ENCODE peak calls at places on chromosomes 3 and 15, in ten cellular contexts. W, J, O, R, Q, D, N, T, H and P are unnamed samples.

GRCh38 chr3:58462829-58463180 is 29.1 kb upstream of the KCTD6 start:
- DNase-seq in D (no peak), W (no peak), R (no peak), T (no peak), H (no peak), Q (no peak), J (no peak), N (no peak), O (no peak), P (no peak)

GRCh38 chr3:82087958-82088357 is 326.5 kb upstream of the GBE1 start:
- DNase-seq in Q (no peak), O (no peak), T (no peak), H (peak), W (no peak), N (no peak), J (no peak), D (no peak), R (no peak), P (no peak)

GRCh38 chr15:70713547-70714414 is 49.6 kb downstream of the UACA start:
- DNase-seq in T (no peak), N (no peak), W (no peak), H (peak), J (no peak), O (no peak), Q (no peak), R (no peak), D (no peak), P (no peak)

GRCh38 chr3:108804437-108804836 is 18.1 kb upstream of the TRAT1 start:
- DNase-seq in J (no peak), W (no peak), O (no peak), N (no peak), Q (no peak), R (no peak), T (no peak), D (no peak), H (no peak), P (no peak)

GRCh38 chr3:156812521-156813335 is 13.4 kb upstream of the LEKR1 start:
- DNase-seq in N (no peak), Q (no peak), H (peak), D (no peak), O (peak), R (no peak), J (no peak), W (no peak), T (no peak), P (no peak)

GRCh38 chr3:43190682-43191081 is 84.8 kb upstream of the POMGNT2 start:
- DNase-seq in Q (no peak), W (no peak), O (no peak), J (no peak), D (no peak), T (no peak), N (no peak), R (no peak), H (peak), P (no peak)

GRCh38 chr15:33068531-33068990 is 126.0 kb downstream of the FMN1 start:
- DNase-seq in O (peak), R (no peak), H (no peak), D (no peak), J (peak), W (no peak), N (no peak), T (no peak), Q (peak), P (no peak)

GRCh38 chr3:172157566-172158258 is 118.3 kb downstream of the FNDC3B start:
- DNase-seq in Q (no peak), T (no peak), D (no peak), J (no peak), H (no peak), O (no peak), W (no peak), R (no peak), N (no peak), P (no peak)

GRCh38 chr15:91561371-91562100 is 292.0 kb upstream of the SLCO3A1 start:
- DNase-seq in R (peak), Q (no peak), H (peak), W (no peak), D (no peak), O (no peak), T (no peak), N (no peak), J (no peak), P (no peak)

DNA sequence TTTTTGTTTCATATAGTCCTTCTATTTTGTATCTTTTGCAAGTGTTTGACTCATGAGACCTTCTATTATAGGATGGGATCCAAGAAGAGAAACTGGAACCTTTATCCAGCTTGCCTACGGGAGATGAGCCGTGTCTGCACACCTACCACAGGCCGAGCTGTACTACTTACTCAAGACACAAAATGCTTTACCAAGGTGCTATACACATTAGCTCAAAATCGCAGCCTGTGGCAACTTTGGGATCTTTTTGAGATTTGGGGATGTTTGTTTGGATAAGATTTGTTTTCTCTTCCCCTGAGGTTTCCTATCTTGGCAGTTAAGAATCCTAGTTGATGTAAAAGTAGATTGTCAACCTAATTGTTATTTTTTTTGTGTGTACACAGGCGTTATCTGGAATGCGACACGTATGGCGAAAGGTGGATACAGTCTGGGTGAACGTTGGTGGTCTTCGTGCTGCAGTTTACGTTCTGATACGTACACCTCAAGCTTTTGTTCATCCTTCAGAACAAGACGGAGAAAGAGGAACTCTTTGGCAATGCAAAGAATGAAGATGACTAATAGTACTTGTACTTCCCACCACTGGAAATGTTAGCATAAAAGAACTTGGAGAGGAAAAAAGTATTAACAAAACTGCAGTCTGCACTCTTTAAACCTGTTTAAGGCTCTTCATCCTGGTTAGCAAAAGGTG is 13.1 kb upstream of the SETD5 start:
- DNase-seq in J (no peak), N (no peak), T (no peak), H (peak), D (no peak), R (no peak), O (no peak), Q (no peak), W (no peak), P (no peak)
- TF ChIP-seq POLR2A in J (no peak), N (peak), T (peak), H (no peak), D (no peak), R (no peak), O (no peak), Q (no peak), W (no peak), P (no peak)

GRCh38 chr15:44706401-44706800 is 4.7 kb downstream of the PATL2 start:
- DNase-seq in W (no peak), D (no peak), N (no peak), H (no peak), O (no peak), J (no peak), R (no peak), T (no peak), Q (no peak), P (no peak)

GRCh38 chr15:44710236-44711088 is 661 bp downstream of the PATL2 start:
- DNase-seq in N (no peak), T (no peak), Q (peak), D (no peak), H (peak), J (no peak), W (no peak), O (no peak), R (peak), P (no peak)

GRCh38 chr15:44711089-44711355 is at the start of gene PATL2:
- DNase-seq in O (no peak), H (no peak), Q (no peak), N (no peak), D (no peak), T (no peak), R (no peak), J (no peak), W (no peak), P (no peak)

GRCh38 chr15:44705981-44706380 is 5.1 kb downstream of the PATL2 start:
- DNase-seq in T (no peak), H (no peak), R (no peak), N (no peak), D (no peak), W (no peak), J (no peak), Q (no peak), O (no peak), P (no peak)

GRCh38 chr15:44706946-44707636 is 4.0 kb downstream of the PATL2 start:
- DNase-seq in D (no peak), N (no peak), J (no peak), Q (peak), R (no peak), T (no peak), W (no peak), H (no peak), O (no peak), P (no peak)
- TF ChIP-seq POLR2A in D (no peak), N (no peak), J (no peak), Q (no peak), R (no peak), T (no peak), W (no peak), H (no peak), O (no peak), P (no peak)

GRCh38 chr3:23612296-23612891 is 193.4 kb upstream of the UBE2E1 start:
- DNase-seq in D (no peak), Q (no peak), T (no peak), J (no peak), H (peak), N (no peak), W (no peak), R (no peak), O (no peak), P (no peak)
- TF ChIP-seq POLR2A in D (no peak), Q (no peak), T (no peak), J (no peak), H (no peak), N (no peak), W (no peak), R (no peak), O (no peak), P (no peak)

GRCh38 chr3:195900426-195901355 is 7.7 kb downstream of the TNK2 start:
- DNase-seq in W (peak), N (no peak), T (no peak), Q (peak), O (no peak), J (no peak), H (peak), R (no peak), D (peak), P (no peak)
- TF ChIP-seq POLR2A in W (peak), N (no peak), T (peak), Q (no peak), O (no peak), J (no peak), H (no peak), R (no peak), D (peak), P (no peak)

DNA sequence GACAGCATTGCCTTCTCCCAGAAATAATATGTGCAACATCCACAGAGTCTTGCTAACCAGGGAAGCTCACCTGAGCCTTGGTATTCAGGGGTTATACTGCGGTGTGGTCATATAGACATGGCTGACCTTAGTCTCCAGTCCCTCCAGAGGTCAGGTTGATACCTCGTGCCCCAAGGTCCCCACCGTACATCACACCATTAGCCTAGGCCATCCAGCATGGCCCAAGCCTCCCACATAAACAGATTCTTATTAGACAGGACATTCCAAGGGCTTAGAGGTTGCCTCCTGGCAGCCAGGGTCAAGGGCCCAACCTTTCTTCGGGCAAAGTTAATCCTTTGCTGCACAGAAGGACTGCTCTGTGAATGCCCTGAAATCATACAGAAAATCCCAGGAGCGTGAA is 18.8 kb downstream of the ACAN start:
- DNase-seq in H (no peak), D (no peak), T (no peak), Q (no peak), O (no peak), W (no peak), J (no peak), N (no peak), R (no peak), P (no peak)
- TF ChIP-seq POLR2A in H (no peak), D (no peak), T (no peak), Q (no peak), O (no peak), W (no peak), J (no peak), N (no peak), R (no peak), P (no peak)

DNA sequence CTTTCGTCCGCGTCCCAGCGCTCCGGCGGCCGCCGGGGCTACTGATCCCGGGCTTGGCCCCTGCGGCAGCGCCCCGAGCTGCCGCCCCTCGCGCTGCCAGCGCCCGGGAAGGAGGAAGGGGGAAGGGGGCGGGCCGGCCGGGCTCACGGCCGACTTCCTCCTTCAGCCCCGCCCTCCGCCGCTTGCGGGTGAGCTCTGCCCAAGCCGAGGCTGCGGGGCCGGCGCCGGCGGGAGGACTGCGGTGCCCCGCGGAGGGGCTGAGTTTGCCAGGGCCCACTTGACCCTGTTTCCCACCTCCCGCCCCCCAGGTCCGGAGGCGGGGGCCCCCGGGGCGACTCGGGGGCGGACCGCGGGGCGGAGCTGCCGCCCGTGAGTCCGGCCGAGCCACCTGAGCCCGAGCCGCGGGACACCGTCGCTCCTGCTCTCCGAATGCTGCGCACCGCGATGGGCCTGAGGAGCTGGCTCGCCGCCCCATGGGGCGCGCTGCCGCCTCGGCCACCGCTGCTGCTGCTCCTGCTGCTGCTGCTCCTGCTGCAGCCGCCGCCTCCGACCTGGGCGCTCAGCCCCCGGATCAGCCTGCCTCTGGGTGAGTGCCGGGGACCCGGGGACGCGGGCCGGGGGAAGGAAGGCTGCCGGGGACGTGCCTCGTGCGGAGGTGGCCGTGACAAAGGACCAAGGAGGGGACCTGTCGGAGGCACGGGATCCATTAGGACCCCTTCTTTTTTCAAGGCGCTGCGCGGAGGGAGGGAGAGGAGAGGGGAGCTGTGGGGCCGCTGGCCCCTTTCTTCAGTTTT is at the start of gene SEMA4B:
- DNase-seq in O (peak), R (peak), W (peak), H (peak), N (peak), Q (peak), T (peak), J (no peak), D (peak), P (peak)
- TF ChIP-seq POLR2A in O (peak), R (no peak), W (peak), H (peak), N (no peak), Q (no peak), T (peak), J (no peak), D (peak), P (peak)

GRCh38 chr3:196968233-196969000 is at the start of gene PIGZ:
- DNase-seq in W (no peak), H (no peak), R (no peak), Q (peak), T (peak), O (no peak), D (no peak), J (no peak), N (peak), P (no peak)
- TF ChIP-seq POLR2A in W (no peak), H (no peak), R (no peak), Q (no peak), T (peak), O (peak), D (no peak), J (no peak), N (no peak), P (no peak)

DNA sequence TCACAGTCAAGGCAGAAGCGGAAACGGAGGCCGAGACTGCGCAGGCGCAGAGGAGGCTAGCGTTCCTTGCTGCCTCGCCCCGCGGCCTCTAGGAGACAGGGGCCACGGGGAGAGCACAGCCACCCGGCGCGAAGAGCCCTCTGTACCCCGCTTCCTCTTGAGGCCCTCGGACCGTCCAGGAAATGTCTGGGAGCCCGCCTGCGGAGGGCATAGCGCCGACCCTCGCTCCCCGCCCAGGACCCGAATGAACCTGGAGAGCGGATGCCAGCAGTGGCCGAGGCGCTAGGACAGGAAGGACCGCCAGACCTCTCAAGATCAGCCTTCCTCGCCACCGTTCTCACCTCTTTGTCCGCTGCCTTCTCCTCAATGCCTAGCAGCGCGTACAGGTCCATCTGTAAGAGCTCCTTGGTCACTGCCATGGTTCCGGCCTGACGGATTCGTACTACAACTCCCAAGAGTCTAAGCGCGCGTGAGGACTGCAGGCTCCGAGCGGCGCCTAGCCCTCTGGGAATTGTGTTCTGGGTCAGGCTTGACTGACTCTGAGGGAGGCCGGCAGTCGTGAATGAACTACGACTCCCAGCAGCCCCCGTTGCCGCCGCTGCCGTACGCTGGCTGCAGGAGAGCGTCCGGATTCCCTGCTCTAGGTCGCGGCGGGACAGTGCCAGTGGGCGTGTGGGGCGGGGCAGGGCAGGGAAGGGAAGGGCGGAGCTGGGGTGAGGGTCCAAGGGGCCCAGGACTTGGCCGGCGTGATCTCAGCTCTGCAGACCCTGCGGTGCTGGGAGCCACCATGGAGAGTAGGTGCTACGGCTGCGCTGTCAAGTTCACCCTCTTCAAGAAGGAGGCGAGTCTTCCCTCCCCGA is at the start of the genes DNAJC17 and ZFYVE19:
- DNase-seq in J (peak), N (peak), R (peak), W (peak), D (peak), T (peak), O (peak), Q (peak), H (peak), P (peak)
- TF ChIP-seq POLR2A in J (peak), N (peak), R (peak), W (peak), D (peak), T (peak), O (peak), Q (no peak), H (peak), P (no peak)

GRCh38 chr3:46484911-46485696 is 12.7 kb upstream of the RTP3 start:
- DNase-seq in H (no peak), N (no peak), D (no peak), J (no peak), O (no peak), Q (peak), W (no peak), T (no peak), R (no peak), P (no peak)
- TF ChIP-seq POLR2A in H (no peak), N (no peak), D (no peak), J (no peak), O (no peak), Q (no peak), W (no peak), T (no peak), R (no peak), P (no peak)